ENCODE peak calls at places on chromosomes 6 and 20, in four cellular contexts. D is GM23248; X is CD4-positive, alpha-beta T cell; C is lung. R is an unnamed sample.
A peak's percentile ranks its signal among the peaks of the same experiment; 100 is the strongest.

GRCh38 chr6:143743256-143744166 is 65.7 kb downstream of the PHACTR2 start:
- DNase-seq in D (peak; percentile 18), X (no peak), C (no peak), R (no peak)

GRCh38 chr6:130947464-130947863 is 115.6 kb downstream of the EPB41L2 start:
- DNase-seq in D (no peak), X (no peak), C (no peak), R (no peak)

GRCh38 chr6:83047065-83047754 is 18.4 kb downstream of the UBE3D start:
- DNase-seq in D (no peak), X (no peak), C (no peak), R (no peak)

GRCh38 chr6:76770166-76770565 is 693.1 kb downstream of the HTR1B start:
- DNase-seq in D (no peak), X (no peak), C (no peak), R (no peak)

GRCh38 chr6:46756469-46757205 is 9.9 kb downstream of the ANKRD66 start:
- DNase-seq in D (no peak), X (no peak), C (no peak), R (no peak)

GRCh38 chr20:34896086-34896551 is 19.7 kb downstream of the ACSS2 start:
- DNase-seq in D (no peak), X (no peak), C (no peak), R (no peak)

GRCh38 chr20:10328897-10329255 is 105.1 kb downstream of the MKKS start:
- DNase-seq in D (no peak), X (no peak), C (no peak), R (no peak)

GRCh38 chr6:40695114-40695513 is 108.0 kb upstream of the LRFN2 start:
- DNase-seq in D (no peak), X (no peak), C (no peak), R (no peak)

GRCh38 chr20:40668449-40669228 is 20.4 kb downstream of the MAFB start:
- DNase-seq in D (peak; percentile 65), X (no peak), C (no peak), R (peak; percentile 48)

GRCh38 chr6:83461438-83461837 is 30.6 kb upstream of the ME1 start:
- DNase-seq in D (no peak), X (no peak), C (no peak), R (no peak)

GRCh38 chr6:153503810-153504209 is 372.7 kb upstream of the RGS17 start:
- DNase-seq in D (peak; percentile 3), X (no peak), C (no peak), R (peak; percentile 36)

GRCh38 chr6:5999688-6000608 is 6.8 kb downstream of the NRN1 start:
- DNase-seq in D (no peak), X (no peak), C (no peak), R (no peak)

DNA sequence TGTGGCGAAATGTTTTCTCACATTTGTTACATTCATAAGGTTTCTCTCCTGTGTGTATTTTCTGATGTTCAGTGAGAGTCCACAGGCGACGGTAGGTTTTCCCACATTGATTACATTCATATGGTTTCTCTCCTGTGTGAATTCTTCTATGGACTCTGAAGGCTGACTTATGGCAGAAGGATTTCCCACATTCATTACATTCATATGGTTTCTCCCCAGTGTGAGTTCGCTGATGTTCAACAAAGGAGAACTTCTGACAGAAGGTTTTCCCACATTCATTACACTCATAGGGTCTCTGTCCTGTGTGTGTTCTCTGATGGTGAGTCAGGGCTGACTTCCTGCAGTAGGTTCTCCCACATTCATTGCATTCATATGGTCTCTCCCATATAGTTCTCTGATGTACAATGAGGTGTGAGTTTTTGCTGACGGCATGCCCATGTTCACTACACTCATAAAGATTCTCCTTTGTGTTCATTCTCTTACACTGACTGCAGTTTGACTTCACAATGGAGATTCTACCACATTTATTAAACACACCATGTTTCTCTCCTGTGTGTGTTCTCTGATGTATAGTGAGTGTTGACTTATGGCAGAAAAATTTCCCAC is 11.9 kb downstream of the ZNF334 start:
- DNase-seq in D (no peak), X (no peak), C (no peak), R (no peak)
- H3K9me3 ChIP-seq in D (no peaks in the 10 kb centered on the region), X (peaks cover 41% of the 10 kb centered on the region), C (peaks cover 16% of the 10 kb centered on the region), R (peaks cover 19% of the 10 kb centered on the region)

GRCh38 chr6:22126910-22127309 is 169.9 kb downstream of the PRL start:
- DNase-seq in D (no peak), X (no peak), C (no peak), R (no peak)

GRCh38 chr6:22129751-22130150 is 167.1 kb downstream of the PRL start:
- DNase-seq in D (no peak), X (no peak), C (no peak), R (no peak)

DNA sequence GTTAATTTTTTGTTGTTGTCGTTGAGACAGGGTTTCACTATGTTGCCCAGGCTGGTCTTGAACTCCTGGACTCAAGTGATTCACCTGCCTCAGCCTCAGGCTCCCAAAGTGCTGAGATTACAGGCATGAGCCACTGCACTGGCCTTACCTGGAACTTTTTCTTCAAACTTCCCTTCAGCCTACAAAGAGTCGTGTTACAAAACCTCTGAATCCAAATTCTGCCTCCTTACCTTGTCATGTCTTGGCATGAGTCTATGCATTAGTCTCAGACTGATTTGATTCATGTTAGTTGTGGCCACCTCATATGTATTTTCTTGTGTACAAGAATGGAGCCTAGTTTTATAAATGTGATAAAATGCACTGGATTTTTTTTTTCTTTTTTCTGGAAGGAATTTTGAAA is 172.1 kb downstream of the PRL start:
- DNase-seq in D (no peak), X (no peak), C (no peak), R (no peak)
- H3K9me3 ChIP-seq in D (no peaks in the 10 kb centered on the region), X (no peaks in the 10 kb centered on the region), C (no peaks in the 10 kb centered on the region), R (peaks cover 3% of the 10 kb centered on the region)

GRCh38 chr6:166024252-166024651 is 143.4 kb downstream of the TBXT start:
- DNase-seq in D (no peak), X (no peak), C (no peak), R (no peak)

GRCh38 chr6:166021429-166021828 is 146.2 kb downstream of the TBXT start:
- DNase-seq in D (no peak), X (no peak), C (no peak), R (no peak)

GRCh38 chr6:166023273-166023989 is 144.2 kb downstream of the TBXT start:
- DNase-seq in D (no peak), X (no peak), C (no peak), R (no peak)

GRCh38 chr6:166017032-166017635 is 150.5 kb downstream of the TBXT start:
- DNase-seq in D (no peak), X (no peak), C (no peak), R (no peak)

DNA sequence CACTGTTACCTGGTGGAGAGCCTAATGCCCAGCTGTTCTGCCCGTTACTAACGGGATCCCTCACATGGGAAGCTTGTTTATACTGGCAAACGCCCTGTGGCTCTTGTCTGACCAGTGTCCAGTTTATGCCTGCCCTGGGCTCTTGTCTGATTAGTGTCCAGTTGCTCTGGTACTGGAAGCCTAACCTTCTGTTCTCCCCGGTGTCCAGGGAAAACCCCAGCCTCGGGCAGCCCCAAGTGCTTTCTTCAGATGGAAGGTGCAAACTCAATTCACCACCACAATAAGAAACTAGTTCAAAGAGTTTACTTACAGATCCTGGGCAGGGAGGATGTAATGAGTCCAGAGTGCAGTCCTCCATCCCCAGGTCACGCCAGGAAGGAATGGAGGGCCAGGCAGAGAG is 148.4 kb downstream of the TBXT start:
- DNase-seq in D (no peak), X (no peak), C (no peak), R (no peak)
- H3K9me3 ChIP-seq in D (no peaks in the 10 kb centered on the region), X (peaks cover 11% of the 10 kb centered on the region), C (peaks cover 10% of the 10 kb centered on the region), R (no peaks in the 10 kb centered on the region)

GRCh38 chr6:14165091-14165490 is 47.5 kb downstream of the CD83 start:
- DNase-seq in D (peak; percentile 93), X (no peak), C (no peak), R (no peak)

GRCh38 chr6:14166821-14167220 is 49.2 kb downstream of the CD83 start:
- DNase-seq in D (no peak), X (no peak), C (no peak), R (no peak)

GRCh38 chr6:14175031-14175430 is 57.5 kb downstream of the CD83 start:
- DNase-seq in D (no peak), X (no peak), C (no peak), R (no peak)

GRCh38 chr6:14172575-14172974 is 55.0 kb downstream of the CD83 start:
- DNase-seq in D (no peak), X (no peak), C (no peak), R (no peak)

DNA sequence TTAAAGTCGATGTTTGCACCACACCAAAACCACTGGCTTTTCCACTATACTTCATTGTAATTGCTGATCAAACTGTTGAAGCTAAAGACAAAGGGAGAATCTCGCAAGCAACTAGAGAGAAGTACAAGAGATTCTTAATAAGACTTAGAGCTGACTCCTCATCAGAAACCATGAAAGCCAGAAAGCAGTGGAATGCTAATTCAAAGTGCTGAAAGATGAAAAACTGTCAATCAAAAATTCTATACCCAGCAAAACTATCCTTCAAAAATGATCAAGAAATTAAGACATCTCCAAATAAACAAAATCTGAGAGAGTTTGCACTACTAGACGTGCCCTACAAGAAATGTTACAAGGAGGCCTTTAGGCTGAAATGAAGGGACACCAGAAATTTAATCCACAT is 52.6 kb downstream of the CD83 start:
- DNase-seq in D (no peak), X (no peak), C (no peak), R (no peak)
- H3K9me3 ChIP-seq in D (no peaks in the 10 kb centered on the region), X (peaks cover 30% of the 10 kb centered on the region), C (peaks cover 2% of the 10 kb centered on the region), R (no peaks in the 10 kb centered on the region)

R was measured in BE2C.